ENCODE peak calls at places on chromosome 22, in nine cellular contexts. K, H, R, D, L, G, C, N and A are unnamed samples.

GRCh38 chr22:33296941-33297340 is 238.8 kb upstream of the SYN3 start:
- DNase-seq in K (no peak), H (no peak), R (no peak), D (no peak), L (no peak), G (no peak), C (no peak), N (no peak), A (no peak)

GRCh38 chr22:43726964-43727543 is 85.1 kb downstream of the EFCAB6 start:
- DNase-seq in K (no peak), H (no peak), R (no peak), D (no peak), L (no peak), G (no peak), C (no peak), N (no peak), A (no peak)

GRCh38 chr22:37355174-37355573 is 72.1 kb downstream of the ELFN2 start:
- DNase-seq in K (no peak), H (no peak), R (no peak), D (peak), L (no peak), G (no peak), C (no peak), N (no peak), A (no peak)

GRCh38 chr22:19287076-19287724 is 4.3 kb downstream of the CLTCL1 start:
- DNase-seq in K (peak), H (peak), R (no peak), D (peak), L (no peak), G (no peak), C (peak), N (peak), A (no peak)

GRCh38 chr22:49053574-49053973 is 774.1 kb downstream of the BRD1 start:
- DNase-seq in K (no peak), H (no peak), R (no peak), D (peak), L (no peak), G (no peak), C (no peak), N (no peak), A (no peak)

GRCh38 chr22:23070418-23071162 is at the start of gene GNAZ:
- DNase-seq in K (peak), H (peak), R (no peak), D (peak), L (peak), G (peak), C (peak), N (peak), A (no peak)

GRCh38 chr22:29128891-29129643 is 56.2 kb downstream of the KREMEN1 start:
- DNase-seq in K (peak), H (no peak), R (no peak), D (no peak), L (no peak), G (no peak), C (no peak), N (no peak), A (no peak)

GRCh38 chr22:29143848-29144785 is 61.6 kb upstream of the EMID1 start:
- DNase-seq in K (no peak), H (no peak), R (no peak), D (no peak), L (no peak), G (no peak), C (peak), N (no peak), A (no peak)

GRCh38 chr22:50035976-50036375 is 22.1 kb downstream of the TTLL8 start:
- DNase-seq in K (no peak), H (no peak), R (no peak), D (peak), L (no peak), G (no peak), C (no peak), N (no peak), A (no peak)

GRCh38 chr22:38699784-38700183 is 959 bp downstream of the JOSD1 start:
- DNase-seq in K (peak), H (peak), R (no peak), D (no peak), L (no peak), G (peak), C (no peak), N (peak), A (peak)

GRCh38 chr22:20106205-20106848 is 9.6 kb upstream of the RANBP1 start:
- DNase-seq in K (no peak), H (no peak), R (no peak), D (no peak), L (peak), G (no peak), C (no peak), N (no peak), A (no peak)

GRCh38 chr22:23939017-23939357 is 22.0 kb downstream of the GSTT2B start:
- DNase-seq in K (no peak), H (no peak), R (no peak), D (no peak), L (no peak), G (no peak), C (no peak), N (no peak), A (no peak)

GRCh38 chr22:44347098-44347497 is 34.3 kb upstream of the SHISAL1 start:
- DNase-seq in K (peak), H (no peak), R (no peak), D (peak), L (no peak), G (no peak), C (no peak), N (no peak), A (no peak)

GRCh38 chr22:22070371-22070824 is 87.8 kb upstream of the TOP3B start:
- DNase-seq in K (no peak), H (no peak), R (no peak), D (no peak), L (no peak), G (no peak), C (no peak), N (no peak), A (no peak)

GRCh38 chr22:30609260-30610185 is 2.5 kb downstream of the TCN2 start:
- DNase-seq in K (peak), H (peak), R (no peak), D (peak), L (no peak), G (peak), C (no peak), N (peak), A (no peak)

GRCh38 chr22:30828187-30829155 is 133.8 kb downstream of the OSBP2 start:
- DNase-seq in K (no peak), H (no peak), R (no peak), D (peak), L (no peak), G (no peak), C (no peak), N (no peak), A (no peak)

GRCh38 chr22:41939981-41940852 is 6.7 kb downstream of the CENPM start:
- DNase-seq in K (no peak), H (no peak), R (no peak), D (peak), L (peak), G (peak), C (peak), N (peak), A (no peak)

GRCh38 chr22:45757068-45757467 is 85.4 kb downstream of the ATXN10 start:
- DNase-seq in K (peak), H (no peak), R (no peak), D (peak), L (no peak), G (peak), C (no peak), N (no peak), A (no peak)

GRCh38 chr22:45290410-45290936 is 5.7 kb downstream of the UPK3A start:
- DNase-seq in K (peak), H (peak), R (peak), D (peak), L (no peak), G (peak), C (peak), N (peak), A (no peak)

GRCh38 chr22:28128827-28129226 is 209.8 kb upstream of the PITPNB start:
- DNase-seq in K (no peak), H (no peak), R (no peak), D (no peak), L (no peak), G (no peak), C (no peak), N (no peak), A (no peak)

GRCh38 chr22:20586403-20586745 is 79.0 kb downstream of the MED15 start:
- DNase-seq in K (no peak), H (no peak), R (no peak), D (no peak), L (peak), G (no peak), C (no peak), N (no peak), A (no peak)

GRCh38 chr22:30444632-30445437 is 19.3 kb downstream of the MTFP1 start:
- DNase-seq in K (peak), H (peak), R (peak), D (peak), L (no peak), G (peak), C (peak), N (peak), A (peak)

GRCh38 chr22:48889887-48890692 is 937.6 kb downstream of the BRD1 start:
- DNase-seq in K (no peak), H (no peak), R (no peak), D (peak), L (peak), G (no peak), C (no peak), N (no peak), A (no peak)